ENCODE peak calls at places on chromosomes 1 and 21, in nine cellular contexts. Y is IMR-90, R is esophagus muscularis mucosa, A is spleen, K is HCT116, N is suprapubic skin, P is heart left ventricle, U is transverse colon, H is prostate gland. D is an unnamed sample.

GRCh38 chr1:110585426-110585825 is 20.7 kb downstream of the KCNA2 start:
- DNase-seq in Y (no peak), N (peak; percentile 63), A (no peak), H (no peak), R (no peak), U (no peak), P (no peak), K (no peak), D (no peak)

GRCh38 chr1:241717975-241718374 is 65.9 kb downstream of the WDR64 start:
- DNase-seq in K (no peak), U (no peak), P (no peak), A (no peak), H (no peak), Y (no peak), N (no peak), R (no peak), D (no peak)

GRCh38 chr1:171948491-171948890 is 107.2 kb downstream of the DNM3 start:
- DNase-seq in N (no peak), A (no peak), U (no peak), P (no peak), K (no peak), Y (peak; percentile 5), R (no peak), H (no peak), D (no peak)

GRCh38 chr1:24201941-24202440 is 14.9 kb upstream of the IFNLR1 start:
- DNase-seq in Y (peak; percentile 86), K (peak; percentile 86), N (peak; percentile 95), H (peak; percentile 98), U (peak; percentile 94), R (peak; percentile 97), A (no peak), P (peak; percentile 71), D (peak; percentile 92)

GRCh38 chr1:23167353-23168078 is 1.1 kb downstream of the LUZP1 start:
- DNase-seq in H (peak; percentile 51), P (peak; percentile 40), K (no peak), A (peak; percentile 85), Y (peak; percentile 64), R (no peak), U (peak; percentile 57), N (peak; percentile 81), D (peak; percentile 45)

GRCh38 chr1:185813401-185813979 is 79.3 kb downstream of the HMCN1 start:
- DNase-seq in R (no peak), A (no peak), P (no peak), H (no peak), N (no peak), Y (peak; percentile 73), U (peak; percentile 11), K (peak; percentile 43), D (no peak)

GRCh38 chr1:5875345-5875910 is 116.8 kb downstream of the NPHP4 start:
- DNase-seq in P (no peak), N (no peak), A (no peak), R (no peak), K (no peak), Y (no peak), U (no peak), H (no peak), D (no peak)

GRCh38 chr1:18883636-18884418 is 18.5 kb downstream of the ALDH4A1 start:
- DNase-seq in K (peak; percentile 38), U (peak; percentile 73), A (peak; percentile 88), R (peak; percentile 95), H (peak; percentile 69), Y (peak; percentile 66), N (no peak), P (peak; percentile 67), D (peak; percentile 75)

GRCh38 chr21:37220433-37220980 is 46.6 kb downstream of the VPS26C start:
- DNase-seq in K (no peak), U (peak; percentile 23), P (no peak), Y (peak; percentile 50), A (no peak), H (no peak), R (no peak), N (no peak), D (peak; percentile 28)

GRCh38 chr21:37153935-37154350 is 80.9 kb downstream of the TTC3 start:
- DNase-seq in H (peak; percentile 10), R (no peak), K (no peak), Y (peak; percentile 18), U (peak; percentile 58), N (no peak), A (no peak), P (peak; percentile 39), D (no peak)

GRCh38 chr1:188986751-188987417 is 1490.8 kb downstream of the BRINP3 start:
- DNase-seq in N (no peak), P (no peak), U (no peak), K (no peak), Y (no peak), A (no peak), H (no peak), R (no peak), D (no peak)

GRCh38 chr1:7103322-7104052 is 318.2 kb downstream of the CAMTA1 start:
- DNase-seq in H (no peak), K (peak; percentile 13), P (no peak), R (no peak), A (no peak), U (no peak), Y (no peak), N (no peak), D (no peak)

GRCh38 chr1:21815724-21816311 is 3.8 kb downstream of the LDLRAD2 start:
- DNase-seq in K (no peak), P (peak; percentile 37), N (no peak), U (peak; percentile 17), A (peak; percentile 86), Y (peak; percentile 10), H (no peak), R (no peak), D (no peak)

GRCh38 chr1:118504231-118504644 is 319.2 kb upstream of the SPAG17 start:
- DNase-seq in A (no peak), U (no peak), N (no peak), K (no peak), Y (no peak), P (no peak), H (no peak), R (no peak), D (no peak)

GRCh38 chr1:198849108-198849507 is 210.3 kb downstream of the PTPRC start:
- DNase-seq in A (no peak), R (no peak), N (no peak), K (no peak), Y (no peak), H (no peak), P (no peak), U (no peak), D (no peak)

GRCh38 chr1:150263549-150263948 is 5.3 kb downstream of the APH1A start:
- DNase-seq in Y (no peak), A (no peak), K (no peak), H (no peak), U (no peak), R (no peak), P (no peak), N (no peak), D (no peak)

DNA sequence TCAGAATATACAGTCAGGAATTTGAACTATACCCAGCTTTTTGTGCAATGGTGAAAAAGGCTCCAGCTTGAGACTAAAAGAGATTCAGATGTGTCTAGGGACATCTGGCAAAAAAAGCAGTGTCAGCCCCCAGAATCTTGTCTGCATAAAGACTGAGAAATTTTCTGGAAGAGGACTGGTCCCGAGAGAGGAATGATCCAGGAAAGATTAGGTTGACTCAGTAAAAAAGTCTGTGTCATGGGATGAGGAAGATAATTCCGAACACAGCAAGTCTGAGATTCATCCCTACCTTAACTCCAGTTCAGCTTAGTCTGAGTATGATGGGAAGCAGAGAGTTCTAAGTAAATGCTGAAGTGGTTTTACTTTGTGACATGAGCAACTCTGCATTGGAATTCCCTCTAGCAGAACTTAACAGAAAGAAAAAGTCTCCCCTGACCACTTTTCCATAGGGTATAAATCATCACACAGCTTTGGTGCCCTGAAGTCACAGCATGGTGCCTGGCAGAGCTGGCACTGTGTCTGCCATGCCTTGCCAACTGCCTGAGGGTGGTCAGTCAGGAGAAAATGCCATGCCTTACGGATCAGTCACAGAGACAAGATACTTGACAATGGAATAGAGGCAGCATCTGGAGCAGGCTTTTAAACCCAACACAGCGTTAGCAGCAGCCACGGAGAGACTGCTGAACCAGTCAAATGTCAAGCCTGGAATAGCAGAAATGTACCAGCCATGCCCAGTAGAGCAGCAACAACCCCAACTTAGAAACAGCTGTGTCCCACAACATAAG is 153.4 kb downstream of the ZC3H11B start:
- DNase-seq in U (no peak), Y (no peak), R (no peak), H (no peak), K (no peak), A (no peak), P (no peak), N (no peak), D (no peak)
- H3K27ac ChIP-seq in U (no peak overlapping the region), Y (no peak overlapping the region), R (no peak overlapping the region), H (no peak overlapping the region), K (no peak overlapping the region), A (no peak overlapping the region), P (no peak overlapping the region), N (peak overlapping the region; percentile 80), D (no peak overlapping the region)

GRCh38 chr1:160579216-160579701 is at the start of gene CD84:
- DNase-seq in R (no peak), A (no peak), N (no peak), H (no peak), U (no peak), P (no peak), K (no peak), Y (no peak), D (no peak)
- TF ChIP-seq POLR2A in R (no peak), A (no peak), N (no peak), H (no peak), U (no peak), P (no peak), K (no peak), Y (no peak), D (no peak)

DNA sequence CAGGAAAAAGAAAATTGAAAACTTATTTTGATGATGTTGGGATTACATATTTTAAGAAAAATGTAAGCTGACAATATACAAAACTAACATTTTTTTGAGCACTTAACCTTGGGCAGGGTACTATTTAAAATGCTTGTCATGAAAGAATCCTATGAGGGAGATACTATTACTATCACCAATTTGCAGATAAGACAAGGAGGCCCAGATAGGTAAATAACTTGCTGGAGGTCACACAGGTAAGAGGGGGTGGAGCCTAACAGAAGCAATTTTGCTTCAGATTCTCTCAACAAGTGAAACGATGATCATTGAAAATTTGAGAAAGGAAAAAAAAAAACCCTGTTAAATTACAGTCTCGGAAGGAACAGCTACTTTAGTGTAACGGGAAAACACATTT is 1.2 kb downstream of the GART start:
- DNase-seq in R (no peak), Y (no peak), P (no peak), H (no peak), K (no peak), U (no peak), N (no peak), A (no peak), D (no peak)
- H3K27ac ChIP-seq in R (peak overlapping the region; percentile 96), Y (no peak overlapping the region), P (no peak overlapping the region), H (no peak overlapping the region), K (peak overlapping the region; percentile 98), U (peak overlapping the region; percentile 93), N (peak overlapping the region; percentile 100), A (peak overlapping the region; percentile 98), D (peak overlapping the region; percentile 93)

DNA sequence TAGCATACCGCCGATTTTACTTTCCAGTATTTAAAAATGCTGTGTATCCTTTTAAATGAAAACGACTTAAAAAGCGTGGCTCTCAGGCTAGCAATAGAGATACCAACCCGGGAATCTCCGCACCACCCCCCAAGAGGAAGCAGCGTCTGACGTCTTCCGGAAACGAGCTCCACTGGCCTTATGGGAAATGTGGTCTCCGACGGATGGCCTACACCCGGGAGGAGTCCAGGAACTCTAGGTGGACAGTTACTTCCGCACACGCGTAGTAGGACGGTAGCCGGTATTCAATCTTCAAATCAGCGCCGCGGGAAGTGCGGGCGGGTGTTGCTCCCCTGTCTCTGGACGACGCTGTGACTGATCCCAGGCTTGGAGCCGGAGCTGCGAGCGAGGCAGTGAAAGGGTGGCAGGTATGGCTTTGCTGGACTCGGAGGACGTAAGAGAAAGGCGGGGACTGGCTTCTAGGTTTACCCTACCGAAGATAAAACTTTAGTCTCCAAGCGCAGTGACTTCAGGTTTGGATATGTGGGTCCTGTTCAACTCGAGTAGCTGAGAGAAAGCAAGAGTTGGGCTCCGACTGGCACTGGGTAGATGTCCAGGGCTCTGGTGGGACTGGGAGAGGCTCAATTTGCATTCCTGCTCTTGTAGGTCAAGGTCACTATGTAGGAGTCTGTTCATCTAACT is at the start of gene ZNF684:
- DNase-seq in H (peak; percentile 90), P (peak; percentile 94), U (peak; percentile 91), Y (peak; percentile 95), R (peak; percentile 93), A (peak; percentile 95), N (peak; percentile 91), K (peak; percentile 93), D (peak; percentile 80)
- TF ChIP-seq POLR2A in H (no peak), P (no peak), U (peak; percentile 61), Y (peak; percentile 58), R (no peak), A (no peak), N (no peak), K (peak; percentile 82), D (peak; percentile 60)